ENCODE peak calls at places on chromosomes 6 and 20, in six cellular contexts. One of them, this sample, is unnamed.
A peak's percentile ranks its signal among the peaks of the same experiment; 100 is the strongest.

GRCh38 chr6:88311561-88311960 is 145.4 kb upstream of the CNR1 start:
- DNase-seq in GM12865: no peak
- DNase-seq in fibroblast of lung: no peak
- DNase-seq in AG09319: no peak
- DNase-seq in glutamatergic neuron: no peak
- DNase-seq in tibial nerve: no peak
- DNase-seq in this sample: no peak

GRCh38 chr20:21570285-21570992 is 56.6 kb upstream of the NKX2-2 start:
- DNase-seq in GM12865: no peak
- DNase-seq in fibroblast of lung: no peak
- DNase-seq in AG09319: no peak
- DNase-seq in glutamatergic neuron: no peak
- DNase-seq in tibial nerve: no peak
- DNase-seq in this sample: no peak

GRCh38 chr6:63773200-63773599 is 137.6 kb downstream of the PHF3 start:
- DNase-seq in GM12865: no peak
- DNase-seq in fibroblast of lung: no peak
- DNase-seq in AG09319: no peak
- DNase-seq in glutamatergic neuron: no peak
- DNase-seq in tibial nerve: no peak
- DNase-seq in this sample: no peak

GRCh38 chr6:136066005-136066404 is 184.1 kb downstream of the MTFR2 start:
- DNase-seq in GM12865: no peak
- DNase-seq in fibroblast of lung: peak; percentile 41
- DNase-seq in AG09319: no peak
- DNase-seq in glutamatergic neuron: no peak
- DNase-seq in tibial nerve: no peak
- DNase-seq in this sample: no peak

GRCh38 chr6:71040043-71040442 is 83.2 kb upstream of the B3GAT2 start:
- DNase-seq in GM12865: no peak
- DNase-seq in fibroblast of lung: no peak
- DNase-seq in AG09319: no peak
- DNase-seq in glutamatergic neuron: no peak
- DNase-seq in tibial nerve: no peak
- DNase-seq in this sample: no peak

GRCh38 chr20:31863296-31864085 is 6.8 kb downstream of the DUSP15 start:
- DNase-seq in GM12865: no peak
- DNase-seq in fibroblast of lung: no peak
- DNase-seq in AG09319: no peak
- DNase-seq in glutamatergic neuron: peak; percentile 15
- DNase-seq in tibial nerve: no peak
- DNase-seq in this sample: no peak

GRCh38 chr20:3222635-3223600 is 13.6 kb downstream of the ITPA start:
- DNase-seq in GM12865: peak; percentile 53
- DNase-seq in fibroblast of lung: no peak
- DNase-seq in AG09319: no peak
- DNase-seq in glutamatergic neuron: peak; percentile 35
- DNase-seq in tibial nerve: no peak
- DNase-seq in this sample: no peak

GRCh38 chr6:39452306-39452705 is 129.8 kb upstream of the KCNK16 start:
- DNase-seq in GM12865: peak; percentile 8
- DNase-seq in fibroblast of lung: peak; percentile 85
- DNase-seq in AG09319: no peak
- DNase-seq in glutamatergic neuron: no peak
- DNase-seq in tibial nerve: no peak
- DNase-seq in this sample: no peak

GRCh38 chr6:46549155-46549554 is 57.9 kb upstream of the RCAN2 start:
- DNase-seq in GM12865: no peak
- DNase-seq in fibroblast of lung: no peak
- DNase-seq in AG09319: no peak
- DNase-seq in glutamatergic neuron: no peak
- DNase-seq in tibial nerve: no peak
- DNase-seq in this sample: no peak

GRCh38 chr6:15429146-15430110 is 183.6 kb downstream of the JARID2 start:
- DNase-seq in GM12865: no peak
- DNase-seq in fibroblast of lung: peak; percentile 85
- DNase-seq in AG09319: no peak
- DNase-seq in glutamatergic neuron: no peak
- DNase-seq in tibial nerve: no peak
- DNase-seq in this sample: no peak

GRCh38 chr6:1726341-1726763 is 116.6 kb downstream of the FOXC1 start:
- DNase-seq in GM12865: no peak
- DNase-seq in fibroblast of lung: no peak
- DNase-seq in AG09319: no peak
- DNase-seq in glutamatergic neuron: no peak
- DNase-seq in tibial nerve: no peak
- DNase-seq in this sample: no peak

GRCh38 chr20:44785768-44786167 is 24.6 kb downstream of the RIMS4 start:
- DNase-seq in GM12865: no peak
- DNase-seq in fibroblast of lung: peak; percentile 1
- DNase-seq in AG09319: no peak
- DNase-seq in glutamatergic neuron: peak; percentile 30
- DNase-seq in tibial nerve: no peak
- DNase-seq in this sample: no peak

GRCh38 chr6:99350573-99350972 is 1.1 kb upstream of the FAXC start:
- DNase-seq in GM12865: no peak
- DNase-seq in fibroblast of lung: no peak
- DNase-seq in AG09319: no peak
- DNase-seq in glutamatergic neuron: peak; percentile 28
- DNase-seq in tibial nerve: no peak
- DNase-seq in this sample: no peak

GRCh38 chr6:157273756-157274088 is 49.6 kb downstream of the TMEM242 start:
- DNase-seq in GM12865: peak; percentile 62
- DNase-seq in fibroblast of lung: peak; percentile 22
- DNase-seq in AG09319: no peak
- DNase-seq in glutamatergic neuron: peak; percentile 39
- DNase-seq in tibial nerve: no peak
- DNase-seq in this sample: peak; percentile 45

GRCh38 chr6:33694401-33694931 is 17.0 kb downstream of the UQCC2 start:
- DNase-seq in GM12865: no peak
- DNase-seq in fibroblast of lung: peak; percentile 62
- DNase-seq in AG09319: no peak
- DNase-seq in glutamatergic neuron: peak; percentile 73
- DNase-seq in tibial nerve: no peak
- DNase-seq in this sample: no peak

GRCh38 chr20:36312724-36313441 is 6.7 kb downstream of the DLGAP4 start:
- DNase-seq in GM12865: no peak
- DNase-seq in fibroblast of lung: no peak
- DNase-seq in AG09319: no peak
- DNase-seq in glutamatergic neuron: no peak
- DNase-seq in tibial nerve: no peak
- DNase-seq in this sample: no peak

GRCh38 chr6:139409026-139409425 is 34.6 kb upstream of the CITED2 start:
- DNase-seq in GM12865: no peak
- DNase-seq in fibroblast of lung: peak; percentile 97
- DNase-seq in AG09319: peak; percentile 36
- DNase-seq in glutamatergic neuron: no peak
- DNase-seq in tibial nerve: no peak
- DNase-seq in this sample: no peak

DNA sequence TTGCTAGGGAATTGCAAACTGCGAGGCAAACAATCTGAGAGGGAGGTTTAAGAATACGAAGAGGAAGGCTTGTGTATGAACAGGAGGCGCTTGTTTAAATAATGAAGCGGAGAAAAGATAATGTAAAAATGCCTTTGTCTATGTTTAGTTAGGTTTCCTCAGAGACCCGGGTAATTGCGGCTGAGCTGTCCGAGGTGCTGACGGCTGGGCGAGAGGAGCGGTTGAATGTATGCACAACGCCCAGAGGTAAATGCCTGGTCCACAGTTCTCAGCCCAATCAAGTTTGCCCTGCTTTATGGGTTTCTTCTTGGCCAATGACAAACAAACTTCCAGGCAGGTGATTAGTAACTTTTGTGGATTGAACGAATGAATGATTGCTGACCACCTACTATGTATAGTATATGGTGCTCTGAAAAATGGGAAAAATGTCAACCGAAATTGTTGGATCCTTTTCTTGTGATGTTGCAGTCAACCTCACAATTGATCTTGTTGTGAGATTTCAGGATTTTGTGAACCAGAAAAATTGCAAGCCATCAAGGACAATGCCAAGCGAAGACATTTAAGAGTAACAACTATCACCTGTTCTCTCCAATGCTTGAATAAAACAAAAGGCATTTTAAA is 38.3 kb upstream of the SLC32A1 start:
- DNase-seq in GM12865: peak; percentile 31
- DNase-seq in fibroblast of lung: peak; percentile 38
- DNase-seq in AG09319: no peak
- DNase-seq in glutamatergic neuron: no peak
- DNase-seq in tibial nerve: peak; percentile 12
- DNase-seq in this sample: peak; percentile 79
- TF ChIP-seq CTCF in GM12865: no peak
- TF ChIP-seq CTCF in fibroblast of lung: no peak
- TF ChIP-seq CTCF in AG09319: no peak
- TF ChIP-seq CTCF in glutamatergic neuron: no peak
- TF ChIP-seq CTCF in tibial nerve: no peak
- TF ChIP-seq CTCF in this sample: no peak

DNA sequence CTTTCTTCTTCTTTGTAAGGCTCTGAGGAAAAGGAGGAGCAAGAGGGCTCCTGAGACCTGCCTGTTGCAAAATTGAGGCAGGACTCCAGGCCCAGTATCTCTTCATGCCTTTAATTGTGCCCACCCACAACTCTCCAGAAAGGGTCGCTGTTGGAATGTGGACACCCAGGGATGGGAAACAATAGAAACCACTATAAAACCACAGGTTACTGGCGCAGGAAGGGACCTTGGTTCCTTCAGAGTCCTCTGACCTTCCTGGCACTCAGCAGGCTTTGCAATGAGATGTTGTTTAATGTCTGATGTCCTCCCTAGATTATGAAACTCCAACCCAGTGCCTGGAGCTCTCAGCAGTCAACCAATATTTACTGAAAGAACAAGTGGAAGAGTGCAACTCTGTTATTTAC is 136.9 kb downstream of the FNDC1 start:
- DNase-seq in GM12865: no peak
- DNase-seq in fibroblast of lung: no peak
- DNase-seq in AG09319: no peak
- DNase-seq in glutamatergic neuron: no peak
- DNase-seq in tibial nerve: peak; percentile 49
- DNase-seq in this sample: no peak
- TF ChIP-seq CTCF in GM12865: no peak
- TF ChIP-seq CTCF in fibroblast of lung: no peak
- TF ChIP-seq CTCF in AG09319: no peak
- TF ChIP-seq CTCF in glutamatergic neuron: no peak
- TF ChIP-seq CTCF in tibial nerve: no peak
- TF ChIP-seq CTCF in this sample: no peak

GRCh38 chr6:13101985-13102384 is 226.4 kb downstream of the TBC1D7 start:
- DNase-seq in GM12865: no peak
- DNase-seq in fibroblast of lung: no peak
- DNase-seq in AG09319: no peak
- DNase-seq in glutamatergic neuron: no peak
- DNase-seq in tibial nerve: no peak
- DNase-seq in this sample: no peak

GRCh38 chr6:13098808-13099570 is 229.3 kb downstream of the TBC1D7 start:
- DNase-seq in GM12865: peak; percentile 31
- DNase-seq in fibroblast of lung: peak; percentile 4
- DNase-seq in AG09319: no peak
- DNase-seq in glutamatergic neuron: no peak
- DNase-seq in tibial nerve: no peak
- DNase-seq in this sample: no peak

GRCh38 chr6:13098006-13098405 is 230.3 kb downstream of the TBC1D7 start:
- DNase-seq in GM12865: no peak
- DNase-seq in fibroblast of lung: no peak
- DNase-seq in AG09319: no peak
- DNase-seq in glutamatergic neuron: no peak
- DNase-seq in tibial nerve: no peak
- DNase-seq in this sample: no peak

GRCh38 chr6:13101409-13101808 is 226.9 kb downstream of the TBC1D7 start:
- DNase-seq in GM12865: no peak
- DNase-seq in fibroblast of lung: no peak
- DNase-seq in AG09319: no peak
- DNase-seq in glutamatergic neuron: no peak
- DNase-seq in tibial nerve: no peak
- DNase-seq in this sample: no peak

DNA sequence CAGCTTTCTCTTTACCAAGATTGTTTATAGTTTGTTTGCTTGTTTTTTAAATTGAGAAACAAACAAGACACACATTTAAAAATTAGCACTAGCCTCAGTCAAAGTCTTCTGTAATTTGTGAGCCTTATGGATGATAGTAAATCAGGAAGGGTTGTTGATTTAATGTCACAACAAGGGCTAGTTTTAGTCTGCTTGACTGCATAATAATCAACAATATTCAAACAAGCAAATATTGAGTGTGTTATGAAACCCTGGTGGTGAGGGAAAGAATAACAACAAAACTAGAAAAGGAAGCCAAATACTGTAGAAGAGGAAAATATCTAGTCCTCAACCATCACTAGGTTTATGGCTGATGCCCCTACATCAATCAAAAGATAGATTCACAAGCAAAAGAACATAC is 228.6 kb downstream of the TBC1D7 start:
- DNase-seq in GM12865: no peak
- DNase-seq in fibroblast of lung: no peak
- DNase-seq in AG09319: no peak
- DNase-seq in glutamatergic neuron: no peak
- DNase-seq in tibial nerve: no peak
- DNase-seq in this sample: no peak
- TF ChIP-seq CTCF in GM12865: no peak
- TF ChIP-seq CTCF in fibroblast of lung: no peak
- TF ChIP-seq CTCF in AG09319: peak; percentile 8
- TF ChIP-seq CTCF in glutamatergic neuron: peak; percentile 79
- TF ChIP-seq CTCF in tibial nerve: no peak
- TF ChIP-seq CTCF in this sample: peak; percentile 72

GRCh38 chr6:17504005-17504404 is 96.1 kb upstream of the FAM8A1 start:
- DNase-seq in GM12865: no peak
- DNase-seq in fibroblast of lung: no peak
- DNase-seq in AG09319: no peak
- DNase-seq in glutamatergic neuron: no peak
- DNase-seq in tibial nerve: no peak
- DNase-seq in this sample: no peak

GRCh38 chr6:17505767-17506280 is 94.3 kb upstream of the FAM8A1 start:
- DNase-seq in GM12865: no peak
- DNase-seq in fibroblast of lung: peak; percentile 64
- DNase-seq in AG09319: peak; percentile 14
- DNase-seq in glutamatergic neuron: no peak
- DNase-seq in tibial nerve: no peak
- DNase-seq in this sample: no peak

GRCh38 chr6:17506962-17507361 is 93.1 kb upstream of the FAM8A1 start:
- DNase-seq in GM12865: no peak
- DNase-seq in fibroblast of lung: no peak
- DNase-seq in AG09319: no peak
- DNase-seq in glutamatergic neuron: no peak
- DNase-seq in tibial nerve: no peak
- DNase-seq in this sample: no peak

GRCh38 chr6:17506531-17506930 is 93.6 kb upstream of the FAM8A1 start:
- DNase-seq in GM12865: no peak
- DNase-seq in fibroblast of lung: no peak
- DNase-seq in AG09319: no peak
- DNase-seq in glutamatergic neuron: no peak
- DNase-seq in tibial nerve: no peak
- DNase-seq in this sample: no peak

DNA sequence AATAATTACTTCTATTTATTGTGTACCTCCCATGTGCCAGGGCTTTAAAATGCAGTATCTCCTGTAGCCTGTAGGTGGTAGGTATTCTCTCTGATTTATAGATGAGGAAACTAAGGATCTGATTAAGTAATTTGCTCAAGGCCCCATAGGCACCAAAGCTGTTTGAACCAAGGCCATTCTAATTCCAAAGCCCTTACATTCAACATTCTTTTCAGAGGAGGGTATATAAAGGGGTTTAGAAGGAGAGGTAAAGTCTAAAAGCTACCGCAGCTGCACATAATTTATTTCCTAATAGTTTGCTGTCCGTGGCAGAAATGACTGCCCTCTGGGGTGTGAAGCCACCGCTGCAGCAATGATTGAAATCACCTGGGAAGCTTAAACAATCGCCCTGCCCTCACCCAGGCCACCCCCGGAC is 95.0 kb upstream of the FAM8A1 start:
- DNase-seq in GM12865: peak; percentile 5
- DNase-seq in fibroblast of lung: peak; percentile 16
- DNase-seq in AG09319: no peak
- DNase-seq in glutamatergic neuron: no peak
- DNase-seq in tibial nerve: no peak
- DNase-seq in this sample: no peak
- TF ChIP-seq CTCF in GM12865: peak; percentile 14
- TF ChIP-seq CTCF in fibroblast of lung: peak; percentile 41
- TF ChIP-seq CTCF in AG09319: peak; percentile 9
- TF ChIP-seq CTCF in glutamatergic neuron: peak; percentile 52
- TF ChIP-seq CTCF in tibial nerve: peak; percentile 10
- TF ChIP-seq CTCF in this sample: peak; percentile 55